ENCODE peak calls at places on chromosomes 13 and 19, in seven cellular contexts. T, P, W, Z, N, B and M are unnamed samples.

GRCh38 chr19:12603714-12604113 is 6.9 kb downstream of the ZNF490 start:
- DNase-seq in B (no peak), T (peak), Z (peak), N (no peak), W (no peak), P (peak), M (no peak)

GRCh38 chr19:18385675-18386542 is at the start of gene GDF15:
- DNase-seq in Z (no peak), B (peak), T (peak), N (peak), P (peak), W (peak), M (peak)

GRCh38 chr13:24699541-24699940 is 19.3 kb downstream of the ATP12A start:
- DNase-seq in T (no peak), B (no peak), W (no peak), Z (no peak), P (no peak), N (no peak), M (no peak)

GRCh38 chr13:52695856-52696255 is 43.2 kb downstream of the SUGT1 start:
- DNase-seq in W (no peak), Z (no peak), P (peak), N (no peak), B (no peak), T (peak), M (no peak)

GRCh38 chr13:47454986-47455385 is 546.1 kb downstream of the SUCLA2 start:
- DNase-seq in B (no peak), Z (no peak), P (peak), N (no peak), T (peak), W (no peak), M (no peak)

GRCh38 chr19:47351545-47351944 is 2.4 kb downstream of the DHX34 start:
- DNase-seq in Z (peak), W (peak), B (peak), P (peak), N (no peak), T (peak), M (peak)

GRCh38 chr19:14659886-14660489 is 14.7 kb downstream of the ADGRE3 start:
- DNase-seq in T (no peak), P (no peak), Z (no peak), N (no peak), W (no peak), B (no peak), M (no peak)

GRCh38 chr19:4425531-4425930 is 23.1 kb downstream of the CHAF1A start:
- DNase-seq in B (no peak), N (no peak), W (no peak), P (peak), T (peak), Z (no peak), M (no peak)

GRCh38 chr13:60754691-60755090 is 357.7 kb downstream of the TDRD3 start:
- DNase-seq in B (no peak), Z (no peak), W (peak), N (no peak), P (no peak), T (no peak), M (no peak)

GRCh38 chr13:32209670-32210069 is 105.5 kb downstream of the ZAR1L start:
- DNase-seq in Z (no peak), W (no peak), T (peak), B (no peak), P (peak), N (no peak), M (no peak)

GRCh38 chr19:16654151-16654550 is 5.8 kb downstream of the SMIM7 start:
- DNase-seq in W (no peak), T (no peak), Z (peak), B (peak), N (no peak), P (no peak), M (peak)

GRCh38 chr19:44807652-44808462 is 1.0 kb upstream of the BCAM start:
- DNase-seq in Z (no peak), T (peak), B (peak), N (peak), W (peak), P (peak), M (peak)

DNA sequence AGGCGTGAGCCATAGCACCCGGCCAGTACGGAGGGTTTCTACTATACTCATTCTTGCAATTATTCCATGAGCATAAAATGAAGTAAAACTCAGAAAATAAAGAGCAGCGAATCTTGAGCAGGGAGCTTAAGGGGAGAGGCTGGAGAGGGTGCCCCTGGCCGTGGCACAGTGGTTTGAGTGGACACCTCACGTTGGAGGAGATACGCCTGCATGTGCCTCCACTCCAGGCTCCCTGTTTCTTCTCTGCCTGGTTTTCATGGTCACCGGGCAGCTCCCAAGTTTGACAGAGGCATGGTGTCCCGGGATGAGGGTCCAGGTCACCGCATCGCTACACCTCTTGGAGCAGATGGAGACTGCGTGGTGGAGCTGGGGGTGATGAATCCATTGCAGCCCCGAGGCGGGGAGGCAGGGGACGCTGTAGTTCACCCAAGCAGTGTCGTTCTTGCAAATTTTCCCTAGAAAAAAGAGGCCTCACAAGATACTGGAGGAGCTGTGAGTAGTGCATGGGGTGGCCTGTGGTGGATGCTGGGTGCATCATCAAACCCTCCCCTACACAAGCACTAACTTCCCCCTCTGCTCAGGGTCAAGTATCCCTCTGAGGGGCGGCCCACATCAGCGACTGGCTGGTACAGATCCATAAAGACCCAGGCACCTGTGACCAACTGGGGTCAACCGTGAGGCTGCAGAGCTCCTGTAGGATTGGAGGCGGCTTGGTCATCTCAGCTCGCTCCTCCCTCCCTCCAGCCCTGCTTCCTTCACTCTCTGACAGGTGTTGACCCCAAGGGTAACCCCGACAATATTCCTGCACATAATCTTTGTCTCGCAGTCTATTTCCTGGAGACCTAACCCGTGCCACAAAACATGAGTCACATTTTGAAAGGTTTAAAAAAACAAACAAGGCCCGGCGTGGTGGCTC is 3.6 kb upstream of the MIER2 start:
- DNase-seq in T (no peak), Z (no peak), N (no peak), B (peak), W (peak), P (no peak), M (peak)
- TF ChIP-seq CTCF in T (no peak), Z (no peak), N (no peak), B (peak), W (peak), P (no peak), M (peak)

DNA sequence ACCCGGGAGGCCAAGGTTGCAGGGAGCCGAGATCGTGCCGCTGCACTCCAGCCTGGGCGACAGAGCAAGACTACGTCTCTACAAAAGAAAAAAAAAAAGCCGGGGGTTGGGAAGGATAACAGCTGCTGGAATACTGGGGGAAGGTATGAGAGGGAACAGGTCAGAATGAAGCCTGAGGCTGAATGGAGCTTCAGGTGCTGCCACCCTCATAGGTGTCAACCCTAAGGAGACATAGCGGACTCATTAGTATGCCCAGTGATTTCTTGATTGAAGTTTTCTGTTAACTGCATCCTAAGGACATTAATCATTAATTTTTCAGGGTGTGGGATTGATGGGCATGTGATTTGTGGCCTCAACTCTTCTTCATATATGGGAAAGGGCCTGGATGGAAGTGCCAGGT is 6.0 kb downstream of the SMARCA4 start:
- DNase-seq in P (no peak), T (no peak), B (no peak), N (no peak), Z (no peak), W (no peak), M (no peak)
- H3K9ac ChIP-seq in P (no peak), T (no peak), B (no peak), N (no peak), Z (no peak), W (no peak), M (no peak)

DNA sequence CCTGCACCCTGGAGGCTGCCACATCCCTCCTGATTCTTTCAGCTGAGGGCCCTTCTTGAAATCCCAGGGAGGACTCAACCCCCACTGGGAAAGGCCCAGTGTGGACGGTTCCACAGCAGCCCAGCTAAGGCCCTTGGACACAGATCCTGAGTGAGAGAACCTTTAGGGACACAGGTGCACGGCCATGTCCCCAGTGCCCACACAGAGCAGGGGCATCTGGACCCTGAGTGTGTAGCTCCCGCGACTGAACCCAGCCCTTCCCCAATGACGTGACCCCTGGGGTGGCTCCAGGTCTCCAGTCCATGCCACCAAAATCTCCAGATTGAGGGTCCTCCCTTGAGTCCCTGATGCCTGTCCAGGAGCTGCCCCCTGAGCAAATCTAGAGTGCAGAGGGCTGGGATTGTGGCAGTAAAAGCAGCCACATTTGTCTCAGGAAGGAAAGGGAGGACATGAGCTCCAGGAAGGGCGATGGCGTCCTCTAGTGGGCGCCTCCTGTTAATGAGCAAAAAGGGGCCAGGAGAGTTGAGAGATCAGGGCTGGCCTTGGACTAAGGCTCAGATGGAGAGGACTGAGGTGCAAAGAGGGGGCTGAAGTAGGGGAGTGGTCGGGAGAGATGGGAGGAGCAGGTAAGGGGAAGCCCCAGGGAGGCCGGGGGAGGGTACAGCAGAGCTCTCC is 6.9 kb upstream of the CEACAM5 start:
- DNase-seq in N (no peak), T (no peak), Z (no peak), P (no peak), B (peak), W (no peak), M (peak)
- TF ChIP-seq CTCF in N (no peak), T (no peak), Z (peak), P (no peak), B (no peak), W (no peak), M (peak)

DNA sequence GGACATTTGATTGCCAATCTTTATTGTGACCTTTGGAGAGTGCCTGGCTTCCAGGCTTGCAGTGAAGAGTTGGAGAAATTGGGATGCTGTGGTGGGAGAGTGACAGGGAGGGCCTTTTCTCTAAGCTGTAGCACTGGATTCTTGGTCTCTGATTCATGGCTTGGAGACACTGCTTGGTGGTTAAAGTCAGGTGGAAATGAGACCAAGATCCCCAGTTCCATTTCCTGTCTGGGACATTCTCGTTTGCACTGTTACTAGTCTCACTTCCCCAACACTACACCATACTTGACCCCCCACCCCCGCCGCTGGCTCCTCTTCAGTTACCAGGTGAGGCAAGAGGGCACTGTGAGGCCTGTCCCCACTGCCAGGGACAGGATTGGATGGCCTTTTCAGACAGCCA is 2.9 kb downstream of the SUPT5H start:
- DNase-seq in N (no peak), Z (no peak), P (peak), W (no peak), T (no peak), B (no peak), M (no peak)
- H3K9ac ChIP-seq in N (no peak), Z (peak), P (no peak), W (no peak), T (no peak), B (no peak), M (no peak)

GRCh38 chr19:41321600-41322270 is 11.8 kb downstream of the CCDC97 start:
- DNase-seq in T (peak), Z (no peak), W (peak), B (peak), P (peak), N (peak), M (peak)
- TF ChIP-seq CTCF in T (peak), Z (peak), W (peak), B (peak), P (peak), N (peak), M (peak)

GRCh38 chr13:39394811-39395685 is 207.9 kb downstream of the LHFPL6 start:
- DNase-seq in T (no peak), N (no peak), Z (no peak), W (no peak), P (no peak), B (no peak), M (peak)
- H3K9ac ChIP-seq in T (no peak), N (no peak), Z (no peak), W (no peak), P (no peak), B (no peak), M (no peak)

GRCh38 chr13:106400282-106400681 is 135.2 kb downstream of the EFNB2 start:
- DNase-seq in P (no peak), Z (no peak), W (no peak), T (no peak), B (no peak), N (no peak), M (no peak)
- TF ChIP-seq CTCF in P (no peak), Z (no peak), W (no peak), T (peak), B (no peak), N (no peak), M (no peak)